ENCODE peak calls at places on chromosomes 16 and 17, in seven cellular contexts. One of them, this sample, is unnamed.

GRCh38 chr16:85090873-85091521 is 21.3 kb downstream of the CIBAR2 start:
- DNase-seq in cardiac fibroblast: peak
- DNase-seq in NB4: peak
- DNase-seq in A549: no peak
- DNase-seq in brain microvascular endothelial cell: no peak
- DNase-seq in Caco-2: no peak
- DNase-seq in transverse colon: peak
- DNase-seq in this sample: no peak

GRCh38 chr16:85781685-85782370 is 17.5 kb downstream of the EMC8 start:
- DNase-seq in Caco-2: no peak
- DNase-seq in A549: no peak
- DNase-seq in cardiac fibroblast: peak
- DNase-seq in transverse colon: peak
- DNase-seq in brain microvascular endothelial cell: no peak
- DNase-seq in NB4: peak
- DNase-seq in this sample: peak

GRCh38 chr17:50919321-50920040 is 53.3 kb upstream of the TOB1 start:
- DNase-seq in brain microvascular endothelial cell: peak
- DNase-seq in NB4: no peak
- DNase-seq in A549: peak
- DNase-seq in transverse colon: peak
- DNase-seq in cardiac fibroblast: peak
- DNase-seq in Caco-2: no peak
- DNase-seq in this sample: peak

GRCh38 chr17:7803981-7804380 is 30.0 kb upstream of the KDM6B start:
- DNase-seq in Caco-2: no peak
- DNase-seq in A549: no peak
- DNase-seq in cardiac fibroblast: peak
- DNase-seq in brain microvascular endothelial cell: no peak
- DNase-seq in NB4: no peak
- DNase-seq in transverse colon: peak
- DNase-seq in this sample: no peak

GRCh38 chr16:24174504-24174903 is 81.6 kb upstream of the CACNG3 start:
- DNase-seq in A549: no peak
- DNase-seq in transverse colon: no peak
- DNase-seq in Caco-2: no peak
- DNase-seq in brain microvascular endothelial cell: no peak
- DNase-seq in cardiac fibroblast: no peak
- DNase-seq in NB4: no peak
- DNase-seq in this sample: no peak

GRCh38 chr16:72291531-72291981 is 119.6 kb upstream of the PMFBP1 start:
- DNase-seq in A549: peak
- DNase-seq in transverse colon: no peak
- DNase-seq in cardiac fibroblast: peak
- DNase-seq in Caco-2: no peak
- DNase-seq in brain microvascular endothelial cell: peak
- DNase-seq in NB4: no peak
- DNase-seq in this sample: peak

GRCh38 chr16:19116711-19117449 is 3.1 kb downstream of the ITPRIPL2 start:
- DNase-seq in cardiac fibroblast: peak
- DNase-seq in Caco-2: no peak
- DNase-seq in NB4: peak
- DNase-seq in brain microvascular endothelial cell: no peak
- DNase-seq in transverse colon: no peak
- DNase-seq in A549: no peak
- DNase-seq in this sample: no peak

GRCh38 chr17:27741361-27741861 is 58.9 kb downstream of the NOS2 start:
- DNase-seq in A549: no peak
- DNase-seq in cardiac fibroblast: no peak
- DNase-seq in transverse colon: no peak
- DNase-seq in NB4: no peak
- DNase-seq in brain microvascular endothelial cell: no peak
- DNase-seq in Caco-2: peak
- DNase-seq in this sample: no peak

GRCh38 chr16:6195966-6196365 is 1098.4 kb upstream of the EEF2KMT start:
- DNase-seq in brain microvascular endothelial cell: no peak
- DNase-seq in cardiac fibroblast: no peak
- DNase-seq in transverse colon: no peak
- DNase-seq in A549: no peak
- DNase-seq in Caco-2: no peak
- DNase-seq in NB4: no peak
- DNase-seq in this sample: no peak

GRCh38 chr17:55154101-55154500 is 110.7 kb upstream of the HLF start:
- DNase-seq in NB4: no peak
- DNase-seq in cardiac fibroblast: no peak
- DNase-seq in brain microvascular endothelial cell: no peak
- DNase-seq in Caco-2: no peak
- DNase-seq in transverse colon: no peak
- DNase-seq in A549: no peak
- DNase-seq in this sample: no peak

GRCh38 chr16:52825882-52826281 is 226.8 kb downstream of the CHD9NB start:
- DNase-seq in Caco-2: no peak
- DNase-seq in NB4: no peak
- DNase-seq in A549: no peak
- DNase-seq in cardiac fibroblast: no peak
- DNase-seq in brain microvascular endothelial cell: no peak
- DNase-seq in transverse colon: no peak
- DNase-seq in this sample: no peak

GRCh38 chr16:22001591-22001990 is 675 bp upstream of the PDZD9 start:
- DNase-seq in brain microvascular endothelial cell: no peak
- DNase-seq in A549: no peak
- DNase-seq in transverse colon: no peak
- DNase-seq in NB4: no peak
- DNase-seq in cardiac fibroblast: peak
- DNase-seq in Caco-2: no peak
- DNase-seq in this sample: no peak

GRCh38 chr16:16797239-16797638 is 418.3 kb downstream of the NPIPA7 start:
- DNase-seq in Caco-2: no peak
- DNase-seq in cardiac fibroblast: no peak
- DNase-seq in transverse colon: no peak
- DNase-seq in A549: no peak
- DNase-seq in NB4: peak
- DNase-seq in brain microvascular endothelial cell: no peak
- DNase-seq in this sample: no peak

GRCh38 chr17:45441536-45442310 is 9.1 kb upstream of the ARHGAP27 start:
- DNase-seq in A549: no peak
- DNase-seq in transverse colon: no peak
- DNase-seq in cardiac fibroblast: no peak
- DNase-seq in NB4: no peak
- DNase-seq in brain microvascular endothelial cell: no peak
- DNase-seq in Caco-2: peak
- DNase-seq in this sample: no peak

GRCh38 chr16:3349175-3349574 is 6.5 kb upstream of the OR2C1 start:
- DNase-seq in A549: no peak
- DNase-seq in transverse colon: no peak
- DNase-seq in NB4: no peak
- DNase-seq in Caco-2: no peak
- DNase-seq in brain microvascular endothelial cell: no peak
- DNase-seq in cardiac fibroblast: no peak
- DNase-seq in this sample: no peak

GRCh38 chr16:79037429-79038373 is 562.8 kb downstream of the MAF start:
- DNase-seq in NB4: no peak
- DNase-seq in brain microvascular endothelial cell: no peak
- DNase-seq in A549: no peak
- DNase-seq in transverse colon: no peak
- DNase-seq in cardiac fibroblast: no peak
- DNase-seq in Caco-2: no peak
- DNase-seq in this sample: no peak

GRCh38 chr16:88348377-88349152 is 34.2 kb upstream of the ZNF469 start:
- DNase-seq in transverse colon: no peak
- DNase-seq in brain microvascular endothelial cell: no peak
- DNase-seq in cardiac fibroblast: no peak
- DNase-seq in A549: no peak
- DNase-seq in NB4: no peak
- DNase-seq in Caco-2: no peak
- DNase-seq in this sample: no peak

GRCh38 chr16:27111486-27111885 is 44.8 kb downstream of the C16orf82 start:
- DNase-seq in transverse colon: no peak
- DNase-seq in cardiac fibroblast: no peak
- DNase-seq in A549: no peak
- DNase-seq in Caco-2: no peak
- DNase-seq in NB4: no peak
- DNase-seq in brain microvascular endothelial cell: no peak
- DNase-seq in this sample: no peak

GRCh38 chr17:48555183-48555615 is 10.3 kb upstream of the HOXB2 start:
- DNase-seq in NB4: peak
- DNase-seq in brain microvascular endothelial cell: no peak
- DNase-seq in cardiac fibroblast: peak
- DNase-seq in A549: peak
- DNase-seq in Caco-2: peak
- DNase-seq in transverse colon: no peak
- DNase-seq in this sample: peak

GRCh38 chr16:89711601-89712475 is 8.9 kb downstream of the VPS9D1 start:
- DNase-seq in NB4: peak
- DNase-seq in Caco-2: peak
- DNase-seq in cardiac fibroblast: peak
- DNase-seq in brain microvascular endothelial cell: peak
- DNase-seq in transverse colon: peak
- DNase-seq in A549: peak
- DNase-seq in this sample: no peak

GRCh38 chr16:87391324-87391949 is 699 bp upstream of the MAP1LC3B start:
- DNase-seq in transverse colon: peak
- DNase-seq in cardiac fibroblast: peak
- DNase-seq in Caco-2: peak
- DNase-seq in brain microvascular endothelial cell: no peak
- DNase-seq in NB4: no peak
- DNase-seq in A549: no peak
- DNase-seq in this sample: no peak

GRCh38 chr16:26963109-26963508 is 103.6 kb upstream of the C16orf82 start:
- DNase-seq in transverse colon: peak
- DNase-seq in A549: no peak
- DNase-seq in NB4: peak
- DNase-seq in cardiac fibroblast: peak
- DNase-seq in brain microvascular endothelial cell: no peak
- DNase-seq in Caco-2: no peak
- DNase-seq in this sample: no peak

GRCh38 chr16:65769776-65770438 is 596.6 kb upstream of the CDH5 start:
- DNase-seq in cardiac fibroblast: peak
- DNase-seq in A549: no peak
- DNase-seq in NB4: peak
- DNase-seq in brain microvascular endothelial cell: peak
- DNase-seq in transverse colon: no peak
- DNase-seq in Caco-2: no peak
- DNase-seq in this sample: no peak

GRCh38 chr16:17171250-17172143 is 299.3 kb downstream of the XYLT1 start:
- DNase-seq in A549: no peak
- DNase-seq in brain microvascular endothelial cell: no peak
- DNase-seq in cardiac fibroblast: no peak
- DNase-seq in transverse colon: no peak
- DNase-seq in Caco-2: no peak
- DNase-seq in NB4: peak
- DNase-seq in this sample: no peak

DNA sequence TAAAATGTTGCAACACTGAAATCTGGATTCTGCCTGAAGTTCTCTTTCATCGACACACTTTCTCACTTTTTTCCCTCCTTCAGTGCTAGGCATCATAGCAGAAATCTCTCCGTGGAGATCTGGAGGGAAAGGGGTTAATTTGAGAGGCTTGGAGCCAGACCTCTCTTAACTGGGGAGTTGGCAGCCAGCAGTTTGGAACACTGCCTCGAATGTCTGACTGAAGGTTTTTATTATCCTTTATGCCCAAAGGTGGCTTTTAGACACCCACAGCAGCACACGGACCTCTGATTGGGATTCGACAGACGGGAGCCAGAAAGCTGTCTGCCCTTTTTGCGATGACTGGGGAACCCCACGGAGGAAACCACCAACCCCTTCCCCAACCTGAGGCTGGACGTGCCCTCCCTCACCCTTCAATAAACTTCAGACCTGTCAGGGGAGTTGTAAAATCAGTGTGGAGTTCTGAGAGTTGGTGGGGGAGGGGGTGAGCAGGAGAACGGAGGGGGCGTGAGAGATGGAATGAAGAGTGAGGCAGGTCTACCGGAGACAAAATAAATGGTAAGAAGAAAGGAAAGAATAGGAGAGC is 833.5 kb upstream of the SOX9 start:
- DNase-seq in brain microvascular endothelial cell: no peak
- DNase-seq in A549: no peak
- DNase-seq in transverse colon: peak
- DNase-seq in Caco-2: no peak
- DNase-seq in cardiac fibroblast: no peak
- DNase-seq in NB4: no peak
- DNase-seq in this sample: peak
- H3K4me3 ChIP-seq in brain microvascular endothelial cell: no peak
- H3K4me3 ChIP-seq in A549: no peak
- H3K4me3 ChIP-seq in transverse colon: no peak
- H3K4me3 ChIP-seq in Caco-2: no peak
- H3K4me3 ChIP-seq in cardiac fibroblast: no peak
- H3K4me3 ChIP-seq in NB4: no peak
- H3K4me3 ChIP-seq in this sample: peak

DNA sequence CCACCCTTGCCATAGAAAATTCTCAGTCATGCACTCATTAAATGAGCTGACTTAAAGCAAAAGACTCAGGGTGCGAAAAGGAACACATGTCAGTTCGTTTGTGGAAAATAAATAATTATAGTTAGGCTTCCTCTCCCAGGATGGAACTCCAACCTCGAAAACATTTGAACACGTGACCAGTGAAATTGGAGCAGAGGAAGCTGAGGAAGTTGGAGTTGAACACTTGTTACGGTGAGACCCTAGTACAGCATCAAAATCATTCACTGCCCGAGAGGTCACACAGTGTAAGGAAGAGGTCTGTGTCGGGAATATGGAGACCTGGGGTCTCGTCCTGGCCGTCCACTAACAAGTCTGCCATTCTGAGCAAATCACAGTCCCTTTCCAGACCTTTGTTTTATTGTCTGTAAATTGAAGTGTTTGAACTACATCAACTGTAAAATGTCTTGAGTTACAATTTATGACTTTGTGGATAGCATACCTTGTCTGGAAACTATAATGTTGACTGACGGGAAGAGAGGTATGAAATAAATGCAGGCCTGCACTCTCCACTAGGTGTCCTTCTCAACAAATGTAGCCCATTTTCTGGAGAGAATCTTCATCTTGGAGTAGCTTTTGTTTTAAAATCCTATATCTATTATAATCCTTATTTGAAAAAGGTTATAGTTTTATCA is 7.7 kb downstream of the PSMD7 start:
- DNase-seq in brain microvascular endothelial cell: no peak
- DNase-seq in NB4: peak
- DNase-seq in cardiac fibroblast: peak
- DNase-seq in Caco-2: no peak
- DNase-seq in A549: peak
- DNase-seq in transverse colon: no peak
- DNase-seq in this sample: no peak
- TF ChIP-seq CTCF in brain microvascular endothelial cell: peak
- TF ChIP-seq CTCF in NB4: peak
- TF ChIP-seq CTCF in cardiac fibroblast: peak
- TF ChIP-seq CTCF in Caco-2: peak
- TF ChIP-seq CTCF in A549: peak
- TF ChIP-seq CTCF in transverse colon: no peak
- TF ChIP-seq CTCF in this sample: peak

GRCh38 chr17:80123791-80124190 is 22.4 kb downstream of the GAA start:
- DNase-seq in brain microvascular endothelial cell: no peak
- DNase-seq in NB4: no peak
- DNase-seq in Caco-2: no peak
- DNase-seq in cardiac fibroblast: peak
- DNase-seq in transverse colon: no peak
- DNase-seq in A549: no peak
- DNase-seq in this sample: peak
- H3K4me3 ChIP-seq in brain microvascular endothelial cell: no peak
- H3K4me3 ChIP-seq in NB4: no peak
- H3K4me3 ChIP-seq in Caco-2: no peak
- H3K4me3 ChIP-seq in cardiac fibroblast: no peak
- H3K4me3 ChIP-seq in transverse colon: no peak
- H3K4me3 ChIP-seq in A549: no peak
- H3K4me3 ChIP-seq in this sample: no peak

GRCh38 chr17:75088465-75088895 is 726 bp downstream of the SLC16A5 start:
- DNase-seq in cardiac fibroblast: no peak
- DNase-seq in NB4: peak
- DNase-seq in brain microvascular endothelial cell: no peak
- DNase-seq in Caco-2: no peak
- DNase-seq in A549: no peak
- DNase-seq in transverse colon: peak
- DNase-seq in this sample: no peak
- TF ChIP-seq CTCF in cardiac fibroblast: no peak
- TF ChIP-seq CTCF in NB4: no peak
- TF ChIP-seq CTCF in brain microvascular endothelial cell: no peak
- TF ChIP-seq CTCF in Caco-2: no peak
- TF ChIP-seq CTCF in A549: no peak
- TF ChIP-seq CTCF in transverse colon: no peak
- TF ChIP-seq CTCF in this sample: no peak

This sample was measured in astrocyte of the cerebellum.